ENCODE peak calls at places on chromosomes 12 and 14, in ten cellular contexts. One of them, this sample, is unnamed.

GRCh38 chr12:57755454-57756372 is 810 bp downstream of the MARCHF9 start:
- DNase-seq in IMR-90: no peak
- DNase-seq in nephron progenitor cell: peak
- DNase-seq in AG09309: no peak
- DNase-seq in Calu3: peak
- DNase-seq in A549: no peak
- DNase-seq in psoas muscle: no peak
- DNase-seq in Panc1: no peak
- DNase-seq in cardiac muscle cell: no peak
- DNase-seq in uterus: no peak
- DNase-seq in this sample: no peak

GRCh38 chr14:99156026-99156425 is 116.0 kb downstream of the BCL11B start:
- DNase-seq in IMR-90: no peak
- DNase-seq in nephron progenitor cell: no peak
- DNase-seq in AG09309: no peak
- DNase-seq in Calu3: no peak
- DNase-seq in A549: no peak
- DNase-seq in psoas muscle: no peak
- DNase-seq in Panc1: no peak
- DNase-seq in cardiac muscle cell: no peak
- DNase-seq in uterus: no peak
- DNase-seq in this sample: no peak

GRCh38 chr14:103220134-103220981 is 97.1 kb downstream of the TNFAIP2 start:
- DNase-seq in IMR-90: no peak
- DNase-seq in nephron progenitor cell: peak
- DNase-seq in AG09309: no peak
- DNase-seq in Calu3: no peak
- DNase-seq in A549: no peak
- DNase-seq in psoas muscle: peak
- DNase-seq in Panc1: no peak
- DNase-seq in cardiac muscle cell: no peak
- DNase-seq in uterus: no peak
- DNase-seq in this sample: peak

GRCh38 chr12:13727707-13728147 is 253.7 kb downstream of the GRIN2B start:
- DNase-seq in IMR-90: no peak
- DNase-seq in nephron progenitor cell: no peak
- DNase-seq in AG09309: no peak
- DNase-seq in Calu3: no peak
- DNase-seq in A549: peak
- DNase-seq in psoas muscle: no peak
- DNase-seq in Panc1: no peak
- DNase-seq in cardiac muscle cell: no peak
- DNase-seq in uterus: no peak
- DNase-seq in this sample: no peak

GRCh38 chr14:62546862-62547474 is 498.3 kb downstream of the KCNH5 start:
- DNase-seq in IMR-90: peak
- DNase-seq in nephron progenitor cell: no peak
- DNase-seq in AG09309: no peak
- DNase-seq in Calu3: no peak
- DNase-seq in A549: peak
- DNase-seq in psoas muscle: no peak
- DNase-seq in Panc1: no peak
- DNase-seq in cardiac muscle cell: no peak
- DNase-seq in uterus: no peak
- DNase-seq in this sample: no peak

GRCh38 chr12:12983420-12984035 is 16.5 kb downstream of the HEBP1 start:
- DNase-seq in IMR-90: peak
- DNase-seq in nephron progenitor cell: no peak
- DNase-seq in AG09309: no peak
- DNase-seq in Calu3: peak
- DNase-seq in A549: peak
- DNase-seq in psoas muscle: no peak
- DNase-seq in Panc1: no peak
- DNase-seq in cardiac muscle cell: peak
- DNase-seq in uterus: peak
- DNase-seq in this sample: peak

GRCh38 chr14:58969951-58970751 is 218.3 kb upstream of the DAAM1 start:
- DNase-seq in IMR-90: peak
- DNase-seq in nephron progenitor cell: peak
- DNase-seq in AG09309: no peak
- DNase-seq in Calu3: no peak
- DNase-seq in A549: no peak
- DNase-seq in psoas muscle: no peak
- DNase-seq in Panc1: no peak
- DNase-seq in cardiac muscle cell: peak
- DNase-seq in uterus: no peak
- DNase-seq in this sample: no peak

GRCh38 chr12:120394483-120395367 is 25.8 kb upstream of the MSI1 start:
- DNase-seq in IMR-90: no peak
- DNase-seq in nephron progenitor cell: no peak
- DNase-seq in AG09309: no peak
- DNase-seq in Calu3: peak
- DNase-seq in A549: no peak
- DNase-seq in psoas muscle: no peak
- DNase-seq in Panc1: no peak
- DNase-seq in cardiac muscle cell: no peak
- DNase-seq in uterus: no peak
- DNase-seq in this sample: peak

GRCh38 chr14:69300601-69301221 is 40.8 kb downstream of the GALNT16 start:
- DNase-seq in IMR-90: no peak
- DNase-seq in nephron progenitor cell: no peak
- DNase-seq in AG09309: no peak
- DNase-seq in Calu3: no peak
- DNase-seq in A549: no peak
- DNase-seq in psoas muscle: no peak
- DNase-seq in Panc1: no peak
- DNase-seq in cardiac muscle cell: no peak
- DNase-seq in uterus: no peak
- DNase-seq in this sample: no peak

GRCh38 chr12:41932470-41932991 is 212.1 kb downstream of the GXYLT1 start:
- DNase-seq in IMR-90: no peak
- DNase-seq in nephron progenitor cell: peak
- DNase-seq in AG09309: no peak
- DNase-seq in Calu3: peak
- DNase-seq in A549: no peak
- DNase-seq in psoas muscle: peak
- DNase-seq in Panc1: no peak
- DNase-seq in cardiac muscle cell: peak
- DNase-seq in uterus: peak
- DNase-seq in this sample: peak

GRCh38 chr14:23169622-23170021 is 13.8 kb downstream of the SLC7A8 start:
- DNase-seq in IMR-90: no peak
- DNase-seq in nephron progenitor cell: no peak
- DNase-seq in AG09309: no peak
- DNase-seq in Calu3: no peak
- DNase-seq in A549: no peak
- DNase-seq in psoas muscle: no peak
- DNase-seq in Panc1: no peak
- DNase-seq in cardiac muscle cell: no peak
- DNase-seq in uterus: no peak
- DNase-seq in this sample: no peak
- TF ChIP-seq CTCF in IMR-90: no peak
- TF ChIP-seq CTCF in nephron progenitor cell: no peak
- TF ChIP-seq CTCF in AG09309: no peak
- TF ChIP-seq CTCF in Calu3: no peak
- TF ChIP-seq CTCF in A549: no peak
- TF ChIP-seq CTCF in psoas muscle: no peak
- TF ChIP-seq CTCF in Panc1: no peak
- TF ChIP-seq CTCF in cardiac muscle cell: no peak
- TF ChIP-seq CTCF in uterus: no peak
- TF ChIP-seq CTCF in this sample: no peak

GRCh38 chr12:124096869-124097434 is 123.9 kb downstream of the ZNF664 start:
- DNase-seq in IMR-90: no peak
- DNase-seq in nephron progenitor cell: no peak
- DNase-seq in AG09309: no peak
- DNase-seq in Calu3: no peak
- DNase-seq in A549: no peak
- DNase-seq in psoas muscle: no peak
- DNase-seq in Panc1: no peak
- DNase-seq in cardiac muscle cell: no peak
- DNase-seq in uterus: no peak
- DNase-seq in this sample: no peak
- TF ChIP-seq CTCF in IMR-90: no peak
- TF ChIP-seq CTCF in nephron progenitor cell: no peak
- TF ChIP-seq CTCF in AG09309: no peak
- TF ChIP-seq CTCF in Calu3: no peak
- TF ChIP-seq CTCF in A549: no peak
- TF ChIP-seq CTCF in psoas muscle: no peak
- TF ChIP-seq CTCF in Panc1: no peak
- TF ChIP-seq CTCF in cardiac muscle cell: no peak
- TF ChIP-seq CTCF in uterus: no peak
- TF ChIP-seq CTCF in this sample: no peak

GRCh38 chr12:84502907-84503787 is 409.5 kb downstream of the SLC6A15 start:
- DNase-seq in IMR-90: peak
- DNase-seq in nephron progenitor cell: peak
- DNase-seq in AG09309: peak
- DNase-seq in Calu3: peak
- DNase-seq in A549: peak
- DNase-seq in psoas muscle: no peak
- DNase-seq in Panc1: peak
- DNase-seq in cardiac muscle cell: peak
- DNase-seq in uterus: no peak
- DNase-seq in this sample: peak
- TF ChIP-seq CTCF in IMR-90: peak
- TF ChIP-seq CTCF in nephron progenitor cell: peak
- TF ChIP-seq CTCF in AG09309: peak
- TF ChIP-seq CTCF in Calu3: peak
- TF ChIP-seq CTCF in A549: peak
- TF ChIP-seq CTCF in psoas muscle: peak
- TF ChIP-seq CTCF in Panc1: peak
- TF ChIP-seq CTCF in cardiac muscle cell: peak
- TF ChIP-seq CTCF in uterus: peak
- TF ChIP-seq CTCF in this sample: peak

DNA sequence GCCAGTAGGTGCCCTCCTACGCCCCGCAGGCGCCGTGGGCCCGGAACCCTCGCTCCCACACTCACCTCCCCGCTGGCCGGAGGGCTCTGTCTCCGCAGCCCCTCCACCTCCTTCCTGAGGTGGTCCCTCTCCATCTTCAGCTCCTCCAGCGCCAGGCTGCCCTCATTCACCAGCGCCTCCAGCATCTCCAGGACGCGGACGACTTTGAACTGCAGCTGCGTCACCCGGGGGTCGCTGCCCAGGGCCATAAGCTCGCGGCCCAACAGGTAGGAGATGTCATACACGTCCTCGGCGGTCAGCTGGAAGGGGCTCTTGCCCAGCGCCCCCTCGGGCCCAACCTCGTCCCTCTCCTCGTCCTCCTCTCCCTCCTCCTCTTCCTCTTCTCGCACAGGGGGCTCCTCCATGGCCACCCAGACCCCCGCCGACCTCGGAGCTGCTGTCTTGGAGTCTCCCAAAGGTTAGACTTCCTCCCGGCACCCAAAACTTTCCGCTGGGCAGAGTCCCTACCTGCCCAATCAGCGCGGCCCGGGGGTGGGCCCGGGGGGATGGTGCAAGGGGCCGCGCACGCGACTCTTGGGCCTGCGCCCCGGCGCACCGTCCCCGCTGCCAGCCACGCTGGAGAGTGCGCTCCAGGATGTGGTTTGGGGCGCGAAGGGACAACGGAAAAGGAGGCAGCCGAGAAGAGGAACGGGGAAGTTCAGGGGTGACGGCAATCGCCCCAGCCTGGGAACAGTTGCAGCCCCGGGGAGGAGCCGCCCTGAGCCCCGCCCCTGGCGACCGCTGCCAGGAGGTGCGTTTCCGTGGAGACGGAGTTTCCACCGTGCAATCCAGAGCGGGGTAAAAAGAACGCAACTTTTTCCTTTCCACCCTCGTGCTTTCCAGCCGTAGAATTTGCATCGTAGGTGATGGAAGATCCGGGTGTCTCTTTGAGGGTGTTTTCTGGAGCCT is at the start of gene RILPL2:
- DNase-seq in IMR-90: peak
- DNase-seq in nephron progenitor cell: peak
- DNase-seq in AG09309: peak
- DNase-seq in Calu3: peak
- DNase-seq in A549: peak
- DNase-seq in psoas muscle: peak
- DNase-seq in Panc1: no peak
- DNase-seq in cardiac muscle cell: peak
- DNase-seq in uterus: peak
- DNase-seq in this sample: peak
- TF ChIP-seq CTCF in IMR-90: no peak
- TF ChIP-seq CTCF in nephron progenitor cell: no peak
- TF ChIP-seq CTCF in AG09309: no peak
- TF ChIP-seq CTCF in Calu3: no peak
- TF ChIP-seq CTCF in A549: no peak
- TF ChIP-seq CTCF in psoas muscle: no peak
- TF ChIP-seq CTCF in Panc1: no peak
- TF ChIP-seq CTCF in cardiac muscle cell: no peak
- TF ChIP-seq CTCF in uterus: no peak
- TF ChIP-seq CTCF in this sample: no peak

DNA sequence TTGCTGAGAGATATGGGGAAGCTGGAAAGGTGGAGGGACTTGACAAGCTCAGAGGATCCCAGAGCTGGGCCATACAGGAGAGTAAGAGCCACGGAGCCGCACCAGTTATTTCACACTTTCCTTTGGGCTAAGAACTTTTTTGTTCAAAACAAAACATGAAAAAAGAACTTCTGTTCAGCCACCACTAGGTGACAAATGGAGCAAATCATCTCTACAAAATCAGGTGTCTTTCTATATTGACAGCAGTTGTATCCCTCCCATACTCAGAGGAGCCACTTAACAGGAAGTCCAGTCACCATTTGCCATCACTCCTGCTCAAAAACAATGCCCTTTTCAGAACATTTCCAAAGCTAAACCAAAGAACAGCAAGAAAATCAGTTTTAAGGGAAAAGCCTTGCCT is 70.3 kb upstream of the DBX2 start:
- DNase-seq in IMR-90: no peak
- DNase-seq in nephron progenitor cell: no peak
- DNase-seq in AG09309: no peak
- DNase-seq in Calu3: no peak
- DNase-seq in A549: peak
- DNase-seq in psoas muscle: no peak
- DNase-seq in Panc1: no peak
- DNase-seq in cardiac muscle cell: no peak
- DNase-seq in uterus: no peak
- DNase-seq in this sample: no peak
- TF ChIP-seq CTCF in IMR-90: no peak
- TF ChIP-seq CTCF in nephron progenitor cell: no peak
- TF ChIP-seq CTCF in AG09309: no peak
- TF ChIP-seq CTCF in Calu3: no peak
- TF ChIP-seq CTCF in A549: no peak
- TF ChIP-seq CTCF in psoas muscle: no peak
- TF ChIP-seq CTCF in Panc1: peak
- TF ChIP-seq CTCF in cardiac muscle cell: no peak
- TF ChIP-seq CTCF in uterus: no peak
- TF ChIP-seq CTCF in this sample: peak

GRCh38 chr14:50186088-50186487 is 45.3 kb downstream of the SOS2 start:
- DNase-seq in IMR-90: no peak
- DNase-seq in nephron progenitor cell: no peak
- DNase-seq in AG09309: no peak
- DNase-seq in Calu3: no peak
- DNase-seq in A549: no peak
- DNase-seq in psoas muscle: no peak
- DNase-seq in Panc1: no peak
- DNase-seq in cardiac muscle cell: no peak
- DNase-seq in uterus: no peak
- DNase-seq in this sample: no peak
- TF ChIP-seq CTCF in IMR-90: no peak
- TF ChIP-seq CTCF in nephron progenitor cell: no peak
- TF ChIP-seq CTCF in AG09309: no peak
- TF ChIP-seq CTCF in Calu3: no peak
- TF ChIP-seq CTCF in A549: no peak
- TF ChIP-seq CTCF in psoas muscle: no peak
- TF ChIP-seq CTCF in Panc1: no peak
- TF ChIP-seq CTCF in cardiac muscle cell: no peak
- TF ChIP-seq CTCF in uterus: no peak
- TF ChIP-seq CTCF in this sample: no peak

GRCh38 chr14:34981743-34982420 is 910 bp upstream of the SRP54 start:
- DNase-seq in IMR-90: peak
- DNase-seq in nephron progenitor cell: peak
- DNase-seq in AG09309: no peak
- DNase-seq in Calu3: peak
- DNase-seq in A549: peak
- DNase-seq in psoas muscle: no peak
- DNase-seq in Panc1: peak
- DNase-seq in cardiac muscle cell: peak
- DNase-seq in uterus: no peak
- DNase-seq in this sample: peak
- TF ChIP-seq CTCF in IMR-90: peak
- TF ChIP-seq CTCF in nephron progenitor cell: peak
- TF ChIP-seq CTCF in AG09309: peak
- TF ChIP-seq CTCF in Calu3: peak
- TF ChIP-seq CTCF in A549: no peak
- TF ChIP-seq CTCF in psoas muscle: peak
- TF ChIP-seq CTCF in Panc1: no peak
- TF ChIP-seq CTCF in cardiac muscle cell: peak
- TF ChIP-seq CTCF in uterus: peak
- TF ChIP-seq CTCF in this sample: peak